ENCODE peak calls at places on chromosomes 1 and 21, in nine cellular contexts. Z is Peyer's patch, P is body of pancreas, C is A549, I is stomach, G is heart left ventricle, R is ovary, M is prostate gland, N is adrenal gland. D is an unnamed sample.

GRCh38 chr1:212792396-212792908 is 758 bp downstream of the TATDN3 start:
- DNase-seq in Z (no peak), P (no peak), C (no peak), I (no peak), G (no peak), R (no peak), M (no peak), N (no peak), D (no peak)

GRCh38 chr1:213908521-213908920 is 79.3 kb upstream of the PROX1 start:
- DNase-seq in Z (no peak), P (no peak), C (no peak), I (no peak), G (no peak), R (no peak), M (no peak), N (no peak), D (no peak)

GRCh38 chr1:245458234-245458633 is 303.4 kb downstream of the KIF26B start:
- DNase-seq in Z (no peak), P (no peak), C (no peak), I (no peak), G (no peak), R (no peak), M (no peak), N (no peak), D (no peak)

GRCh38 chr1:161890574-161890973 is 124.5 kb downstream of the ATF6 start:
- DNase-seq in Z (no peak), P (no peak), C (no peak), I (no peak), G (no peak), R (no peak), M (no peak), N (no peak), D (no peak)

GRCh38 chr21:35510294-35510693 is 461.2 kb upstream of the RUNX1 start:
- DNase-seq in Z (no peak), P (no peak), C (no peak), I (no peak), G (no peak), R (no peak), M (no peak), N (no peak), D (no peak)

GRCh38 chr1:1038694-1039093 is 18.8 kb downstream of the AGRN start:
- DNase-seq in Z (no peak), P (no peak), C (no peak), I (no peak), G (no peak), R (no peak), M (no peak), N (no peak), D (no peak)

GRCh38 chr1:45640293-45640692 is 16.4 kb upstream of the CCDC17 start:
- DNase-seq in Z (no peak), P (no peak), C (no peak), I (no peak), G (no peak), R (no peak), M (no peak), N (no peak), D (no peak)

GRCh38 chr1:37519613-37520012 is 5.0 kb upstream of the MEAF6 start:
- DNase-seq in Z (no peak), P (no peak), C (no peak), I (no peak), G (no peak), R (no peak), M (no peak), N (no peak), D (peak)

DNA sequence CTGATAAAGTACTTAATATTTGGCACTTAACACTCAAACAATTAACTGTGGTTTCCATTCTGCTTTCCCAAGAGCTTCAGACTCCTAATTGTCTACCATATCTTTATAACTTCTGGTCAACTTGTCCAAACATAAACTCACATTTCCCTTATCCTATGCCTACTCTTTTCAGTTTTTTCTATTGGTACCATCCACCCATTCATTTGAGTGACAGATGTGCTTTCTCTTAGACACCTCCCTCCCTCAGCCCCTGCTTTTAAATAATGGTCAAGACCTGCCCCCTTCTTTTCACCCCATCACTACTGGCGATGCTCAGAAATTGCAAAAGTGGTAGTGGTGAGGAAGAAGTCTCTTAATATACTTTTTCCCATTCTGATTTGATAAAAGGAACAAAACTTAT is 5.5 kb downstream of the SLC16A4 start:
- DNase-seq in Z (no peak), P (no peak), C (no peak), I (no peak), G (no peak), R (no peak), M (no peak), N (no peak), D (no peak)
- H3K27ac ChIP-seq in Z (peak), P (no peak), C (no peak), I (no peak), G (no peak), R (no peak), M (no peak), N (no peak), D (no peak)

DNA sequence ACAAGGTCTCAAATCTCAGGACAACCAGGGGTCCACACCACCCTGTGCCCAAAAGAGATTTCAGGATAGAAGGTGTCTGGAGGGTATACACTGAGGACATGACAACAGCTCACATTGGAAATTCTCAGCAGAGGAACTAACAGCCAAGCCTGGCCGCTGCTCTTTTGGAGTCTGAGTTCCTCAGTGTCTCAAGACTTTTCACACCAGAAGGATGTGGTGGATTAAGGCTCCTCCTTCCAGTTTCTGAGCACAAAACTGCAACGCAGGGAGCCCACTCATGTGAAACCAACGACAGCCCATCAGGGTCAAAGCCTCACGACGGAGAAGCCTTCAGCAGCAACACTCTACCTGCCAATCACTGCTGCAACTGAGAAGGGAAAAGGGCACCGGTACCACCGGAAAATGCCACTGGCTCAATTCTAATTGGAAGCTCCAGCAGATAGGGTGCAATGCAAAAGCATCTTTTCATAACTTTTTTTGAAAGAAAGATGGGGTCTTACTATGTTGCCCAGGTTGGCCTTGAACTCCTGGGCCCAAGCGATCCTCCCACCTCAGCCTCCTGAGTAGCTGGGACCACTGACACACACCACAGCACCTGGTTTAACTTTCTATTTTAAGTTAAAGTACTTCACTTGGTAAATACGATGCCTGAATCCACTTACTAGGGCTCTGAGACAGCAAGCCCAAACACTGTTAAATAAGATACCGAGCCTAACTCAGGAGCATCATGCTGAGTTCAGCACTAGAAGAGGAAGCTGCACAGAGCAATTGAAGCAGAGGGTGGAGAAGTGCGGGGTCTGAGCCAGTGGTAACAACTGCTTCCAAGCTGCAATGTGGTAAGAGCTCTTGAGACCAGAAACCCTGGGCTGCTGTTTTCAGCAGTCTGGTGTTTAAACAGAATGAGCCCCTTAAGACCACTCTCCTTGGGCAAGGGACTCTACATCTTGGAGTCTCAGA is 7.8 kb downstream of the CAPZB start:
- DNase-seq in Z (peak), P (no peak), C (no peak), I (no peak), G (no peak), R (no peak), M (no peak), N (no peak), D (no peak)
- TF ChIP-seq POLR2A in Z (peak), P (peak), C (no peak), I (no peak), G (no peak), R (no peak), M (no peak), N (no peak), D (no peak)

GRCh38 chr1:26302733-26303405 is 3.6 kb downstream of the UBXN11 start:
- DNase-seq in Z (no peak), P (no peak), C (no peak), I (no peak), G (peak), R (no peak), M (no peak), N (no peak), D (no peak)
- H3K27ac ChIP-seq in Z (no peak), P (no peak), C (no peak), I (no peak), G (no peak), R (no peak), M (no peak), N (no peak), D (peak)

DNA sequence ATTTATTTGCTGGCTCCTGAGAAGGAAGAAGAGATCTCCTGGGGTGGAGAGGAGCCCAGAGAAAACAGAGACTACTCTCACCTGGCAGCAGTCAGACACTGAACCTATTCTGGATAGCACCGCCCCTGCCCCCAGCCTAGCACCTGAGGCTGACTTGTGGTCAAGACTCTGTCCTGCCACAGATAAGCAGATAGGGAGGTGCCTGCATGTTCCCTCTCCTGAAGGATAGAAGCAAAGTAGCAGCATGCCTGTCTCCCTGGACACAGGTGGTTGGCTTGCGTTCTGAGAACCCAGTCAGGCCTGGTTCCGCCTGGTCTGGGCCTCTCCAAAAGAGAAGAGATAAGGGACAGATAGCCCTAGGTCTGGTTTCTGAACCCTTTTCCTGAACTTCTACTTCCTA is 1.3 kb upstream of the EFNA3 start:
- DNase-seq in Z (no peak), P (no peak), C (no peak), I (no peak), G (no peak), R (no peak), M (no peak), N (no peak), D (no peak)
- TF ChIP-seq POLR2A in Z (no peak), P (no peak), C (no peak), I (no peak), G (no peak), R (no peak), M (no peak), N (no peak), D (no peak)

GRCh38 chr21:38520511-38520910 is 22.2 kb upstream of the ERG start:
- DNase-seq in Z (no peak), P (no peak), C (no peak), I (no peak), G (no peak), R (no peak), M (no peak), N (no peak), D (no peak)
- H3K27ac ChIP-seq in Z (no peak), P (no peak), C (no peak), I (no peak), G (no peak), R (no peak), M (no peak), N (no peak), D (no peak)

DNA sequence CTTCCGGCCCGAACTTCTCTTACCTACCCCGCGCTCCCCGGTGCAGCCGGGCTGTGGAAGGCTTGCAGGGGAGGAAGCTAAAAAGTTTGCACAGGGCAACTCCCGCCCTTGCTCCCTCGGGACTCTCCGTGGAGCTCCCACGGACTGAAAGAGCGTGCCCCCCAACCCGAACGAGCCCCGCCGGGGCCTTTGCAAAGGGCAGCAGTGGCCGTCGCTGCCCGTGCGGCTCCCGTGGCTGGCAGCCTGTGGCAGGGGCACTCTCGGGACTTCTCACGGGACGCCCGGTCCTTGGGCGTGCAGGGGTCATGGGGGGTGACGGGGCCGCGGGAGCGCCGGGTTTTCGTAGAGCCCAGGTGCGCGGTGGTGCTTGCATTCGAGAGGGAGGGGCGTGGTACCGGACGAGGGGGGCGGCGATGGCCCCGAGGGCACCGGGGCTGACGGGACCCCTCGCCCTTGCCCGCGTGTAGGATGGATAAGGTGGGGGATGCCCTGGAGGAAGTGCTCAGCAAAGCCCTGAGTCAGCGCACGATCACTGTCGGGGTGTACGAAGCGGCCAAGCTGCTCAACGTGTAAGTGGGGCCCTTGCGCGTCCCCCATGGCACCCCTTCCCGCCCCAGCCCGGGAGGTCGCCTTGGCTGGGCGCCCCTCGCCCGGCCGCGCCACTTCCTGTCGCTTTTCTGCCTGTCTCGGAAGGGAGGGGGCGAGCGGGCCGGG is 714 bp downstream of the GADD45A start:
- DNase-seq in Z (peak), P (peak), C (peak), I (peak), G (peak), R (peak), M (peak), N (peak), D (peak)
- TF ChIP-seq POLR2A in Z (no peak), P (no peak), C (no peak), I (no peak), G (no peak), R (no peak), M (no peak), N (no peak), D (no peak)

D was measured in breast epithelium.